ENCODE peak calls at places on chromosomes 3 and 15, in eight cellular contexts. B is A549, G is H1, N is GM12878, A is upper lobe of left lung, T is K562, S is tibial nerve, Y is stomach. K is an unnamed sample.

GRCh38 chr3:101803152-101803782 is 24.3 kb downstream of the NXPE3 start:
- DNase-seq in B (peak; percentile 54), G (no peak), N (no peak), A (peak; percentile 58), T (peak; percentile 34), S (no peak), Y (peak; percentile 42), K (peak; percentile 21)

GRCh38 chr3:184380210-184380626 is 364 bp downstream of the CHRD start:
- DNase-seq in B (peak; percentile 31), G (peak; percentile 79), N (no peak), A (peak; percentile 43), T (peak; percentile 79), S (no peak), Y (peak; percentile 68), K (peak; percentile 87)

GRCh38 chr3:42376397-42376798 is 34.0 kb downstream of the LYZL4 start:
- DNase-seq in B (no peak), G (no peak), N (no peak), A (no peak), T (no peak), S (no peak), Y (no peak), K (no peak)

GRCh38 chr3:190217081-190217480 is 96.4 kb upstream of the P3H2 start:
- DNase-seq in B (no peak), G (no peak), N (no peak), A (no peak), T (no peak), S (no peak), Y (no peak), K (no peak)

GRCh38 chr3:187125319-187126031 is 13.8 kb downstream of the RPL39L start:
- DNase-seq in B (no peak), G (no peak), N (peak; percentile 46), A (no peak), T (no peak), S (no peak), Y (no peak), K (no peak)

GRCh38 chr3:138349926-138350665 is 1.7 kb downstream of the MRAS start:
- DNase-seq in B (no peak), G (no peak), N (no peak), A (no peak), T (no peak), S (no peak), Y (no peak), K (peak; percentile 59)

GRCh38 chr15:97567411-97567810 is 393.1 kb upstream of the ARRDC4 start:
- DNase-seq in B (no peak), G (no peak), N (no peak), A (no peak), T (no peak), S (no peak), Y (no peak), K (no peak)

GRCh38 chr15:99121207-99121606 is 16.3 kb downstream of the SYNM start:
- DNase-seq in B (no peak), G (no peak), N (no peak), A (no peak), T (no peak), S (no peak), Y (no peak), K (no peak)

GRCh38 chr3:51955893-51956770 is 951 bp downstream of the GPR62 start:
- DNase-seq in B (no peak), G (peak; percentile 89), N (no peak), A (no peak), T (no peak), S (no peak), Y (peak; percentile 77), K (peak; percentile 78)

GRCh38 chr3:42117175-42118008 is 26.2 kb downstream of the TRAK1 start:
- DNase-seq in B (peak; percentile 28), G (peak; percentile 59), N (no peak), A (peak; percentile 74), T (peak; percentile 46), S (no peak), Y (peak; percentile 68), K (no peak)

GRCh38 chr3:138412821-138413531 is 21.4 kb upstream of the ESYT3 start:
- DNase-seq in B (no peak), G (no peak), N (no peak), A (no peak), T (no peak), S (no peak), Y (no peak), K (no peak)

GRCh38 chr3:105094588-105094987 is 272.1 kb upstream of the ALCAM start:
- DNase-seq in B (no peak), G (no peak), N (no peak), A (no peak), T (no peak), S (no peak), Y (no peak), K (no peak)

GRCh38 chr3:172314616-172315015 is 133.6 kb downstream of the GHSR start:
- DNase-seq in B (no peak), G (no peak), N (no peak), A (no peak), T (no peak), S (no peak), Y (no peak), K (no peak)

DNA sequence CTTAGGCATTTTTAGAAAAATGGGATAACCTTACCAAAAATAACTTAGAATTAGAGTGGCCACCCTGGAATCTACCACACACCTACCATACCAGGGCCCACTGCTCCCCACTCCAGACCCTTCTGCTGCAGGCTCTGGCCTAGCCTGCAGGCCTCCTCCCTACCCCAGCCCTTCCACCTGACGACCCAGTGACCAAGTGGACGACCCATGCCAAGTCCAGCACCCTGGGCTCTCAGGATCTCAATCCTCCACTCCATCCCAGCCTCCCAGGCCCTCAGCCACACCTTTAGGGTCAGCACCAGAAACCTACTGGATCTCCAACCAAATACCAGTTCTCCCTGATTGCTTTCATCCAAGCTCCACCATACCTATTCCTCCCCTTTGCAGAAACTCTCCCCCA is 145.8 kb downstream of the TPRA1 start:
- DNase-seq in B (no peak), G (no peak), N (no peak), A (peak; percentile 6), T (no peak), S (no peak), Y (peak; percentile 14), K (no peak)
- TF ChIP-seq EP300 in B (no peak), G (no peak), N (no peak), A (no peak), T (no peak), S (no peak), Y (no peak), K (no peak)

GRCh38 chr3:61526307-61526706 is 35.1 kb upstream of the PTPRG start:
- DNase-seq in B (no peak), G (no peak), N (no peak), A (no peak), T (no peak), S (no peak), Y (no peak), K (no peak)

GRCh38 chr3:61532739-61533500 is 28.5 kb upstream of the PTPRG start:
- DNase-seq in B (no peak), G (no peak), N (no peak), A (no peak), T (no peak), S (no peak), Y (no peak), K (no peak)

GRCh38 chr3:61531528-61531927 is 29.8 kb upstream of the PTPRG start:
- DNase-seq in B (no peak), G (no peak), N (no peak), A (no peak), T (no peak), S (no peak), Y (no peak), K (no peak)

GRCh38 chr3:61527011-61527410 is 34.4 kb upstream of the PTPRG start:
- DNase-seq in B (no peak), G (no peak), N (no peak), A (no peak), T (no peak), S (no peak), Y (no peak), K (no peak)

GRCh38 chr3:61530355-61530754 is 31.0 kb upstream of the PTPRG start:
- DNase-seq in B (no peak), G (no peak), N (no peak), A (no peak), T (peak; percentile 4), S (no peak), Y (no peak), K (no peak)
- TF ChIP-seq CTCF in B (peak; percentile 36), G (peak; percentile 78), N (peak; percentile 53), A (peak; percentile 37), T (peak; percentile 27), S (no peak), Y (peak; percentile 7), K (no peak)

DNA sequence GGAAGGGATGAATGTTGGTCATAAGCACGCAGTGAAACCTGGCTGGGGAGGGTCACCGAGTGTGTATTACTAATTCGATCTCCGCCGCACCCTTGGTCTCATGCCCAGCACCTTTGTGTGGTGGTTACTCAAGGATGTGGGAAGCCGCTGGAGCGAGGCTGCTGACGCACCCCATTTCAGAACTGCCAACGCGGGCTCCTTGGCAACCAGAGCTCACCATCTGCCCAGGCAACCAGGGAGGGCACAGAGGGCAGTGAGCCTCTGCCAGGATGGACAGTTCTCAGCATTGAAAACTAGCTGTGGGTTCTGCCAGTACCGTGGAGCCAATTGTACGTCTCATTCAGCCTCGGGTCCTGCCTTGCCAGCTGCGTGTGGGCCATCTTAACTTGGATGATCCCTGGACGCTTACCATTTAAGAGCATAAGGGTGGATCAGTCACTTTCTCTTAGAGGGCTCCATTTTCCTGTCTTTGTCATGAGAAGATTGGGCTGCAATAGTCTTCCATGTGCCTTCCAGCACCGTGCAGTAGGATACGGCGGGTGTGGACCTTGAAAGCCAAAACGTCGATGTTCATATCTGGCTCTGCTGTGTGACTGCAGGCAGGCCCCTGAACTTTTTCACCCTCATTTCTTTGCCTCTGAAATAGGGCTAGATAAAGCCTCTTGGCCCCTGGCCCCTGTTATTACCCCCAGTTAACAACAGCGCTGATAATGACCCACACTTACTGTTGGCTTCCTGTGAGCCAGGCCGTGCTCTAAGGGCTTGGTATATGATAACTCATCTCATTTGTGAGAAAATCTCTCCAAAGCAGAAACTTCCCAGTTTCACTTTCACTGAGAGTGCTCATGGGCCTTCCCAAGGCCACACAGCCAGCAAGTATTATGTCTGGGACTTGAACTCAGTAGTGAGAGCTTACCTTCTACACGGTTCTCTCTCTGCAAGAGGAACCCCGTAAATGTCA is 238.8 kb downstream of the OPA1 start:
- DNase-seq in B (no peak), G (no peak), N (peak; percentile 56), A (no peak), T (no peak), S (no peak), Y (no peak), K (no peak)
- TF ChIP-seq EP300 in B (no peak), G (no peak), N (no peak), A (no peak), T (no peak), S (no peak), Y (no peak), K (no peak)

DNA sequence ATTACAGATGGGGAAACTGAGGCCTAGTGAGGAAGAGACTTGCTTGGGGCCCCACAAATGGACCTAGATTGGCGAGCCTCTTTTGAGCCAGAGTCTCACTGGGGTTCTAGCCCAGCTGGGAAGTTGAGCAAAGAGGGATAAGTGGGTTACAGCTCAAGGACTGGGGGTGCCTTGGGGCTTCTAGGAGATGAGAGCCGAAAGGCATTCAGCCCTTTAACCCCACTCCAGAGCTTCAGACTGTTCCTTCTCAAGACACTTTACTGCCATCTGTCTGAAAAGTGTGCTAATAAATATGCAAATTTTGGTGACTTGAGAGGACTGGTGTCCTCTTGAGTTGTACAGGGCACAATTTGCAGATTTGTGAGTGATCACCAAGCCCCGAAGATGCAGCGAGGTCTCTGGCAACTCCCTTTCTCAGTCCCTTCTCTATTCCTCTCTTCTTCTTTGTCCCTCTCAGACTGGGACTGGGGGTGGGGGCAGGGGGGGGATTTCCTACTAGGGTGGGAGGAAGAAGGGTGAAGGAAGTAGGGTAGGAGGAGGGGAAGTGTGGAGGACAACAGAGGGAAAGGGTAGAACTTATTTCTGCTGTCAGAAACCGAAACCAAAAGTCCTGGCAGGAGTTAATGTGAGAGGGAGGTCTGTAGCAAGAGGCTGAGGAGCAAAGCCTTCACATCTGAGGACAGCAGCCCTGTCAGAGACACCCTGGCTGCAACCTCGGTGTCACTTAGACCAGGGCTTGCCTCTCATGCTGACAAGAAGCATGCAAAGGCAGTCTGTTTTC is 16.2 kb upstream of the ANKDD1A start:
- DNase-seq in B (no peak), G (no peak), N (peak; percentile 77), A (peak; percentile 50), T (no peak), S (no peak), Y (peak; percentile 31), K (no peak)
- TF ChIP-seq CTCF in B (no peak), G (no peak), N (peak; percentile 56), A (no peak), T (no peak), S (no peak), Y (no peak), K (no peak)

K was measured in ovary.